ENCODE peak calls at places on chromosomes 2 and 18, in nine cellular contexts. N, S, C, Q, E, H, R, L and P are unnamed samples.

GRCh38 chr2:175560521-175561164 is 379.1 kb upstream of the ATP5MC3 start:
- DNase-seq in N (no peak), S (no peak), C (no peak), Q (no peak), E (no peak), H (no peak), R (no peak), L (no peak), P (no peak)

GRCh38 chr2:231227309-231228162 is 29.1 kb downstream of the ARMC9 start:
- DNase-seq in N (peak; percentile 28), S (peak; percentile 52), C (peak; percentile 16), Q (peak; percentile 13), E (peak; percentile 54), H (peak; percentile 84), R (peak; percentile 39), L (no peak), P (no peak)

GRCh38 chr2:15984367-15985255 is 44.3 kb downstream of the MYCN start:
- DNase-seq in N (peak; percentile 24), S (no peak), C (no peak), Q (no peak), E (peak; percentile 24), H (no peak), R (peak; percentile 1), L (no peak), P (peak; percentile 37)

GRCh38 chr2:32564417-32565035 is 63.3 kb upstream of the TTC27 start:
- DNase-seq in N (no peak), S (no peak), C (no peak), Q (no peak), E (no peak), H (no peak), R (no peak), L (no peak), P (no peak)

GRCh38 chr2:126804347-126804746 is 94.3 kb upstream of the TEX51 start:
- DNase-seq in N (no peak), S (no peak), C (no peak), Q (no peak), E (no peak), H (no peak), R (no peak), L (no peak), P (no peak)

GRCh38 chr18:68431922-68432198 is 283.0 kb downstream of the TMX3 start:
- DNase-seq in N (no peak), S (no peak), C (no peak), Q (no peak), E (no peak), H (no peak), R (no peak), L (no peak), P (no peak)

GRCh38 chr2:26520065-26520464 is 42.1 kb upstream of the OTOF start:
- DNase-seq in N (no peak), S (no peak), C (no peak), Q (no peak), E (no peak), H (no peak), R (no peak), L (no peak), P (no peak)

GRCh38 chr2:176999331-176999730 is 213.3 kb upstream of the HNRNPA3 start:
- DNase-seq in N (no peak), S (no peak), C (no peak), Q (no peak), E (no peak), H (no peak), R (no peak), L (no peak), P (no peak)

GRCh38 chr18:56019908-56020307 is 431.9 kb upstream of the TCF4 start:
- DNase-seq in N (no peak), S (no peak), C (no peak), Q (no peak), E (no peak), H (no peak), R (no peak), L (no peak), P (no peak)

GRCh38 chr18:44637210-44638051 is 43.3 kb upstream of the SETBP1 start:
- DNase-seq in N (no peak), S (no peak), C (no peak), Q (no peak), E (no peak), H (peak; percentile 37), R (no peak), L (no peak), P (no peak)